ENCODE peak calls at places on chromosomes 6 and 20, in six cellular contexts. E is CD8-positive, alpha-beta memory T cell; S is PC-3; G is tibial nerve; M is CD4-positive, alpha-beta memory T cell; W is Karpas-422. F is an unnamed sample.

GRCh38 chr20:58511364-58511763 is 3.8 kb downstream of the APCDD1L start:
- DNase-seq in E (no peak), S (no peak), G (no peak), M (no peak), W (no peak), F (no peak)

GRCh38 chr6:83592770-83593394 is 80.5 kb downstream of the PRSS35 start:
- DNase-seq in E (no peak), S (peak; percentile 38), G (no peak), M (no peak), W (peak; percentile 63), F (no peak)

GRCh38 chr6:21265264-21266044 is 328.1 kb upstream of the SOX4 start:
- DNase-seq in E (no peak), S (peak; percentile 86), G (no peak), M (no peak), W (no peak), F (no peak)

GRCh38 chr6:2038096-2038495 is 207.3 kb downstream of the GMDS start:
- DNase-seq in E (peak; percentile 45), S (no peak), G (no peak), M (peak; percentile 55), W (no peak), F (no peak)

GRCh38 chr6:111265842-111266241 is 178.5 kb downstream of the SLC16A10 start:
- DNase-seq in E (no peak), S (no peak), G (no peak), M (no peak), W (no peak), F (no peak)

GRCh38 chr6:85323435-85324040 is 126.3 kb upstream of the NT5E start:
- DNase-seq in E (peak; percentile 66), S (peak; percentile 87), G (peak; percentile 79), M (peak; percentile 47), W (peak; percentile 94), F (peak; percentile 74)

GRCh38 chr20:63009988-63010769 is 3.4 kb upstream of the BHLHE23 start:
- DNase-seq in E (peak; percentile 82), S (no peak), G (no peak), M (peak; percentile 71), W (peak; percentile 60), F (no peak)

GRCh38 chr20:39195495-39196129 is 233.5 kb downstream of the DHX35 start:
- DNase-seq in E (no peak), S (no peak), G (no peak), M (no peak), W (peak; percentile 44), F (peak; percentile 5)

GRCh38 chr6:52545050-52545843 is 31.6 kb downstream of the TRAM2 start:
- DNase-seq in E (no peak), S (no peak), G (no peak), M (no peak), W (no peak), F (no peak)

GRCh38 chr20:9220874-9221547 is 152.1 kb downstream of the PLCB4 start:
- DNase-seq in E (no peak), S (no peak), G (no peak), M (no peak), W (no peak), F (no peak)

GRCh38 chr20:51326241-51326819 is 216.2 kb downstream of the NFATC2 start:
- DNase-seq in E (no peak), S (no peak), G (no peak), M (no peak), W (peak; percentile 60), F (no peak)

GRCh38 chr20:2544211-2544610 is 7.8 kb downstream of the TMC2 start:
- DNase-seq in E (no peak), S (peak; percentile 39), G (no peak), M (no peak), W (no peak), F (no peak)

GRCh38 chr6:97882755-97883154 is 599.7 kb upstream of the MMS22L start:
- DNase-seq in E (no peak), S (no peak), G (no peak), M (no peak), W (no peak), F (no peak)

GRCh38 chr20:49505518-49505917 is 23.1 kb upstream of the KCNB1 start:
- DNase-seq in E (no peak), S (no peak), G (no peak), M (no peak), W (no peak), F (no peak)

GRCh38 chr20:58173930-58174707 is 54.3 kb downstream of the ANKRD60 start:
- DNase-seq in E (no peak), S (no peak), G (no peak), M (no peak), W (no peak), F (no peak)

GRCh38 chr20:51176846-51177245 is 153.9 kb upstream of the KCNG1 start:
- DNase-seq in E (no peak), S (no peak), G (no peak), M (no peak), W (no peak), F (no peak)

GRCh38 chr20:1855113-1855512 is 40.1 kb upstream of the SIRPA start:
- DNase-seq in E (no peak), S (no peak), G (no peak), M (no peak), W (no peak), F (no peak)

GRCh38 chr6:70894001-70894400 is 62.9 kb downstream of the B3GAT2 start:
- DNase-seq in E (no peak), S (no peak), G (no peak), M (no peak), W (no peak), F (no peak)

GRCh38 chr6:141451508-141452353 is 681.0 kb upstream of the GJE1 start:
- DNase-seq in E (no peak), S (peak; percentile 70), G (no peak), M (no peak), W (no peak), F (no peak)

GRCh38 chr20:63094767-63095499 is 88.2 kb upstream of the BHLHE23 start:
- DNase-seq in E (no peak), S (no peak), G (no peak), M (no peak), W (no peak), F (no peak)

GRCh38 chr6:76876922-76877553 is 586.3 kb downstream of the HTR1B start:
- DNase-seq in E (no peak), S (peak; percentile 76), G (no peak), M (no peak), W (no peak), F (peak; percentile 57)

GRCh38 chr20:7375905-7376304 is 564.4 kb downstream of the HAO1 start:
- DNase-seq in E (no peak), S (peak; percentile 73), G (no peak), M (no peak), W (peak; percentile 71), F (peak; percentile 26)

GRCh38 chr20:1134355-1134754 is 16.0 kb downstream of the PSMF1 start:
- DNase-seq in E (no peak), S (no peak), G (no peak), M (no peak), W (no peak), F (no peak)

GRCh38 chr6:84645563-84646266 is 118.7 kb downstream of the TBX18 start:
- DNase-seq in E (no peak), S (peak; percentile 84), G (no peak), M (no peak), W (no peak), F (no peak)

GRCh38 chr6:158543606-158544185 is 16.2 kb upstream of the TMEM181 start:
- DNase-seq in E (no peak), S (no peak), G (no peak), M (no peak), W (no peak), F (no peak)

GRCh38 chr20:21982559-21982958 is 277.1 kb downstream of the PAX1 start:
- DNase-seq in E (no peak), S (no peak), G (no peak), M (no peak), W (no peak), F (no peak)

GRCh38 chr20:23349338-23350006 is 1.1 kb upstream of the NXT1 start:
- DNase-seq in E (no peak), S (peak; percentile 65), G (no peak), M (no peak), W (no peak), F (no peak)

DNA sequence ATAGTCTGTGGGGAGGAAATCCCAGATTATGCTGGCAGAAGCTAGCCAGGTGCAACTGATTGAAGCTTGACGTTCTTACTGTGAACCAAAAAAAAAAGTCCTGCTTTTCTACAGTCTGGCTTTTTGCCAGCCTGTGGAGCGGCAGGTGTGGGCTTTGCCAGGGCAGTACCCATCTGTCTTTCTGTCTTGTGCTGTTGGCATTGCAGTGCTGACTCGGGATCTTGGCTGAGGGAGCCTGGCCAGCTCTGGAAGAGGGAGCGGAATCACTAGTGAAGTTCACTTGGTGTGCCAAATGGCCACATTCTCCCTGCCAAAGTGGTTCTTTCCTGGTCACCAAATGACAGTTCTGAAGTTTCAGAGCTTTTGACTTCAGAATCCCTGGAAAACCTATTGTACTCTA is 5.0 kb downstream of the KIF3B start:
- DNase-seq in E (no peak), S (no peak), G (no peak), M (no peak), W (no peak), F (no peak)
- H3K27ac ChIP-seq in E (no peak overlapping the region), S (no peak overlapping the region), G (no peak overlapping the region), M (no peak overlapping the region), W (peak overlapping the region; percentile 95), F (no peak overlapping the region)

DNA sequence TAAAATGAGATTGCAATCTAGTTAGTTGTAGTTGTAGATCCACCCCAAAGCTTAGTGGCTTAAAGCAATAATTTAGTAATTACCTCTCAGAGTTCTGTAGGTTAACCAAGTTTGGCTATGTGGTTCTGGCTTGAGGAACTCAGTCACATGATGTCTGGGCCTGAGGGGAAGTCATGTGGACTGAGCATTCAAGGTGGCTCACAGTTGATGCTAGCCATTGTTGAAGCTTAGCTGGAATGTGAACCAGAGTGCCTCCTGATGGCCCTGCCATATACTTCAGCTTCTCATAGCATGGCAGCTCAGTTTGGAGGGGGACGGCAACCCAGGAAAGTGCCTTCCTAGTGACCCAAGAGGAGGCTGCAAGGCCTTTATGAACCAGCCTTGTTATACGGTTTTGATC is 263.2 kb upstream of the RNF217 start:
- DNase-seq in E (no peak), S (no peak), G (no peak), M (no peak), W (no peak), F (no peak)
- H3K27ac ChIP-seq in E (no peak overlapping the region), S (no peak overlapping the region), G (no peak overlapping the region), M (no peak overlapping the region), W (no peak overlapping the region), F (no peak overlapping the region)

GRCh38 chr6:54910326-54910952 is 63.9 kb downstream of the FAM83B start:
- DNase-seq in E (no peak), S (no peak), G (no peak), M (no peak), W (no peak), F (peak; percentile 58)
- H3K27ac ChIP-seq in E (no peak overlapping the region), S (no peak overlapping the region), G (no peak overlapping the region), M (no peak overlapping the region), W (no peak overlapping the region), F (peak overlapping the region; percentile 47)

GRCh38 chr6:167858086-167858591 is 31.4 kb downstream of the AFDN start:
- DNase-seq in E (no peak), S (no peak), G (no peak), M (no peak), W (no peak), F (peak; percentile 47)

GRCh38 chr6:167855825-167856425 is 29.2 kb downstream of the AFDN start:
- DNase-seq in E (no peak), S (peak; percentile 88), G (no peak), M (no peak), W (no peak), F (no peak)

GRCh38 chr6:167858842-167859520 is 32.3 kb downstream of the AFDN start:
- DNase-seq in E (no peak), S (no peak), G (no peak), M (no peak), W (no peak), F (no peak)

GRCh38 chr6:167856474-167856873 is 29.8 kb downstream of the AFDN start:
- DNase-seq in E (no peak), S (no peak), G (no peak), M (no peak), W (no peak), F (no peak)

GRCh38 chr6:167856999-167857660 is 30.4 kb downstream of the AFDN start:
- DNase-seq in E (no peak), S (no peak), G (no peak), M (no peak), W (no peak), F (no peak)
- H3K27ac ChIP-seq in E (peak overlapping the region; percentile 65), S (peak overlapping the region; percentile 64), G (no peak overlapping the region), M (no peak overlapping the region), W (no peak overlapping the region), F (peak overlapping the region; percentile 91)